ENCODE peak calls at places on chromosomes 2 and 18, in ten cellular contexts. J is stomach, V is upper lobe of left lung, C is transverse colon, I is GM12878, Y is K562, L is esophagus muscularis mucosa, K is spleen, S is HepG2, G is GM12892. T is an unnamed sample.
A peak's percentile ranks its signal among the peaks of the same experiment; 100 is the strongest.

GRCh38 chr2:237717366-237718276 is 81.0 kb upstream of the RBM44 start:
- DNase-seq in V (no peak), G (no peak), C (no peak), Y (no peak), J (no peak), K (no peak), L (no peak), S (no peak), I (no peak), T (no peak)

GRCh38 chr2:17899871-17900270 is 21.4 kb downstream of the KCNS3 start:
- DNase-seq in Y (no peak), S (no peak), J (no peak), L (no peak), C (no peak), I (no peak), G (no peak), V (no peak), K (no peak), T (no peak)

GRCh38 chr2:65382776-65383357 is 49.5 kb downstream of the SPRED2 start:
- DNase-seq in Y (peak; percentile 87), L (no peak), V (peak; percentile 92), I (no peak), G (peak; percentile 46), S (peak; percentile 86), C (peak; percentile 89), J (peak; percentile 87), K (peak; percentile 89), T (no peak)

GRCh38 chr2:118371500-118371899 is 283.2 kb downstream of the INSIG2 start:
- DNase-seq in K (no peak), G (no peak), C (no peak), L (no peak), V (no peak), Y (no peak), J (no peak), S (peak; percentile 42), I (no peak), T (no peak)

GRCh38 chr2:191127235-191127634 is 23.6 kb downstream of the STAT4 start:
- DNase-seq in K (no peak), S (no peak), J (no peak), Y (no peak), V (no peak), G (no peak), L (no peak), I (no peak), C (no peak), T (no peak)

GRCh38 chr2:209383212-209383611 is 40.6 kb upstream of the MAP2 start:
- DNase-seq in I (no peak), J (no peak), G (no peak), S (peak; percentile 37), C (no peak), L (no peak), V (no peak), Y (no peak), K (no peak), T (peak; percentile 74)

GRCh38 chr2:22893773-22894517 is 491.0 kb upstream of the KLHL29 start:
- DNase-seq in I (no peak), C (no peak), G (no peak), J (no peak), V (no peak), Y (no peak), S (no peak), L (peak; percentile 50), K (no peak), T (no peak)

GRCh38 chr18:9539283-9539682 is 64.0 kb downstream of the RALBP1 start:
- DNase-seq in K (no peak), J (no peak), L (no peak), S (no peak), G (no peak), Y (no peak), C (no peak), V (no peak), I (no peak), T (peak; percentile 66)

GRCh38 chr2:25481381-25482310 is 139.9 kb upstream of the DNMT3A start:
- DNase-seq in S (no peak), L (no peak), G (no peak), K (no peak), J (no peak), Y (no peak), I (no peak), V (no peak), C (no peak), T (no peak)

GRCh38 chr2:16223071-16223470 is 282.7 kb downstream of the MYCN start:
- DNase-seq in K (no peak), S (no peak), J (no peak), I (no peak), V (no peak), L (no peak), Y (no peak), C (no peak), G (no peak), T (no peak)

GRCh38 chr2:62114564-62114963 is 81.4 kb upstream of the B3GNT2 start:
- DNase-seq in S (no peak), K (no peak), J (peak; percentile 27), Y (no peak), G (no peak), I (no peak), C (no peak), L (no peak), V (no peak), T (peak; percentile 32)

GRCh38 chr2:38524580-38524979 is 78.1 kb downstream of the HNRNPLL start:
- DNase-seq in Y (no peak), K (no peak), I (no peak), J (no peak), G (no peak), S (no peak), C (no peak), V (no peak), L (no peak), T (no peak)

GRCh38 chr2:38527338-38528007 is 75.3 kb downstream of the HNRNPLL start:
- DNase-seq in I (no peak), S (no peak), Y (no peak), C (no peak), L (no peak), J (no peak), K (no peak), G (no peak), V (no peak), T (no peak)

GRCh38 chr2:38529208-38529607 is 73.5 kb downstream of the HNRNPLL start:
- DNase-seq in L (no peak), K (no peak), J (no peak), V (peak; percentile 33), S (no peak), I (no peak), Y (no peak), G (no peak), C (no peak), T (no peak)

GRCh38 chr2:38526195-38526594 is 76.5 kb downstream of the HNRNPLL start:
- DNase-seq in L (no peak), K (no peak), C (no peak), V (no peak), S (no peak), G (no peak), J (no peak), I (no peak), Y (no peak), T (no peak)

DNA sequence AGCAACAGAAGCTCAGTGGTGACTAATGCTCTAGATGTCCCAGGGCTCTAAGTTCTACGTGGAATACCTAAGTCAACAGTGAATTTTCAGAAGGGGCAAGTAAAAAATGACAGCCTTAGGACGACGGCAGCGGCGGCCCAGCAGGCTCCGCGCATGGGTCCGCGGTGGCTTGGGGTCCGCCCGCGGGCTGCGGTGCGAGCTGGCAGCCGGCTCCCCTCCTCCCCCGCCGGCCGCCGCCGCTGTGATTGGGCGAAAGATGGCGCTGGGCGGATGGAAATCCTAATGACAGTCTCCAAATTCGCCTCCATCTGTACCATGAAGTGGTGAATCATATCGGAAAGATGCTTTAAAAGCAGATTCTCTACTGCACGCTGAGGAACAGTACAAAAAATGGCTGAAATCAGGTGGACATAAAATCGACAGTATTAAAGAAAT is 74.7 kb downstream of the HNRNPLL start:
- DNase-seq in J (no peak), V (peak; percentile 88), I (no peak), S (peak; percentile 36), C (no peak), L (no peak), G (peak; percentile 30), Y (peak; percentile 26), K (peak; percentile 76), T (peak; percentile 49)
- TF ChIP-seq POLR2AphosphoS5 in J (no peak), V (no peak), I (no peak), S (no peak), C (no peak), L (peak; percentile 38), G (no peak), Y (no peak), K (no peak), T (no peak)

GRCh38 chr2:159615936-159616733 is at the start of gene BAZ2B:
- DNase-seq in L (no peak), V (no peak), I (no peak), G (peak; percentile 19), S (peak; percentile 39), C (peak; percentile 64), K (no peak), J (peak; percentile 63), Y (peak; percentile 61), T (peak; percentile 88)
- TF ChIP-seq POLR2A in L (no peak), V (peak; percentile 64), I (peak; percentile 42), G (peak; percentile 48), S (no peak), C (peak; percentile 66), K (no peak), J (no peak), Y (no peak), T (peak; percentile 58)

DNA sequence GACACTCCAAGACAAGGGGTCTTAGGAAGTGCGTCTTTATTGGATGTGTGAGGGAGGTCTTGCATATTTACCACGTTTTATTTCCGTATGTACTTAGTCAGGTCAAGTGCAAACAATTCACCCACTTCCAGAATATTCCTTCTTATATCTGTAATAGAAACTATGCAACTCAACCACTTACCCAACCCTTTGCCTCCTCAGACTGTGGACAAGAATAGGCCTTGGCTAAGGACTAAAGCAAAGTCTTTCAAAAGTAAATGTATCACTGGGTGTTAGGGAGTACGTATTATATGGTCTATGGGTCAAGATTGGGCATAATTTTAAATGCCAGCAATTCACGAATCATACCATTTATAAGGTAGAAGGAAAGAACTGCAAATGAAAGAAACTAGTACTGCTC is 484.8 kb downstream of the MBD2 start:
- DNase-seq in J (no peak), K (no peak), V (no peak), Y (no peak), G (no peak), C (no peak), S (no peak), I (no peak), L (no peak), T (no peak)
- TF ChIP-seq POLR2AphosphoS5 in J (no peak), K (no peak), V (no peak), Y (no peak), G (no peak), C (no peak), S (no peak), I (no peak), L (no peak), T (no peak)

GRCh38 chr2:23926289-23926749 is 604 bp downstream of the ATAD2B start:
- DNase-seq in V (peak; percentile 91), S (no peak), K (peak; percentile 91), Y (no peak), L (no peak), J (peak; percentile 43), G (no peak), C (no peak), I (no peak), T (no peak)

GRCh38 chr2:23926750-23927627 is at the start of gene ATAD2B:
- DNase-seq in I (peak; percentile 89), G (peak; percentile 87), K (peak; percentile 99), Y (peak; percentile 94), J (peak; percentile 93), L (peak; percentile 94), V (peak; percentile 99), S (peak; percentile 90), C (peak; percentile 94), T (peak; percentile 96)

GRCh38 chr2:23924589-23925359 is 2.1 kb downstream of the ATAD2B start:
- DNase-seq in G (no peak), Y (no peak), L (no peak), I (no peak), S (no peak), C (no peak), J (no peak), V (no peak), K (no peak), T (peak; percentile 12)

GRCh38 chr2:23925702-23926288 is 1.1 kb downstream of the ATAD2B start:
- DNase-seq in Y (peak; percentile 14), J (peak; percentile 52), C (peak; percentile 73), G (peak; percentile 54), L (peak; percentile 94), K (no peak), V (no peak), S (peak; percentile 44), I (peak; percentile 87), T (peak; percentile 76)
- TF ChIP-seq POLR2A in Y (no peak), J (no peak), C (peak; percentile 56), G (peak; percentile 87), L (no peak), K (no peak), V (peak; percentile 70), S (no peak), I (peak; percentile 87), T (no peak)